ENCODE peak calls at places on chromosomes 2 and 18, in nine cellular contexts. D is GM12892, O is adrenal gland, K is heart left ventricle, T is H1, S is esophagus squamous epithelium, M is IMR-90, F is HepG2, N is ovary. U is an unnamed sample.

GRCh38 chr2:27792759-27793158 is 21.2 kb downstream of the MRPL33 start:
- DNase-seq in D (no peak), O (no peak), K (no peak), T (no peak), S (no peak), M (peak), F (no peak), N (no peak), U (no peak)

GRCh38 chr18:78660311-78660710 is 319.3 kb upstream of the SALL3 start:
- DNase-seq in D (no peak), O (no peak), K (no peak), T (no peak), S (no peak), M (no peak), F (no peak), N (no peak), U (no peak)

GRCh38 chr2:234252766-234253165 is 202.3 kb downstream of the SPP2 start:
- DNase-seq in D (no peak), O (no peak), K (no peak), T (no peak), S (no peak), M (no peak), F (no peak), N (no peak), U (no peak)

GRCh38 chr2:229835601-229836283 is 86.1 kb downstream of the TRIP12 start:
- DNase-seq in D (no peak), O (no peak), K (no peak), T (no peak), S (no peak), M (peak), F (no peak), N (no peak), U (no peak)

GRCh38 chr2:208608436-208608835 is 201.8 kb downstream of the PTH2R start:
- DNase-seq in D (no peak), O (no peak), K (no peak), T (no peak), S (no peak), M (no peak), F (no peak), N (no peak), U (no peak)

GRCh38 chr2:233706720-233707119 is 6.0 kb upstream of the UGT1A5 start:
- DNase-seq in D (no peak), O (no peak), K (no peak), T (no peak), S (no peak), M (peak), F (no peak), N (no peak), U (peak)

GRCh38 chr2:100939445-100939844 is 62.6 kb upstream of the RPL31 start:
- DNase-seq in D (no peak), O (no peak), K (no peak), T (no peak), S (no peak), M (no peak), F (no peak), N (no peak), U (no peak)

GRCh38 chr2:46388873-46389272 is 90.5 kb upstream of the TMEM247 start:
- DNase-seq in D (no peak), O (no peak), K (no peak), T (no peak), S (no peak), M (no peak), F (no peak), N (no peak), U (no peak)

GRCh38 chr2:25714740-25715139 is 41.4 kb upstream of the DTNB start:
- DNase-seq in D (no peak), O (no peak), K (no peak), T (no peak), S (no peak), M (peak), F (no peak), N (no peak), U (no peak)

GRCh38 chr2:10948165-10948564 is 36.4 kb downstream of the KCNF1 start:
- DNase-seq in D (no peak), O (no peak), K (no peak), T (no peak), S (no peak), M (no peak), F (no peak), N (no peak), U (no peak)

GRCh38 chr2:19362652-19363473 is 4.4 kb upstream of the OSR1 start:
- DNase-seq in D (no peak), O (peak), K (peak), T (peak), S (no peak), M (peak), F (peak), N (peak), U (peak)

GRCh38 chr2:129160879-129161278 is 818.6 kb upstream of the RAB6C start:
- DNase-seq in D (no peak), O (no peak), K (no peak), T (no peak), S (no peak), M (no peak), F (no peak), N (no peak), U (no peak)

GRCh38 chr18:26460449-26461091 is 87.8 kb downstream of the KCTD1 start:
- DNase-seq in D (no peak), O (no peak), K (no peak), T (no peak), S (no peak), M (peak), F (no peak), N (no peak), U (no peak)

GRCh38 chr2:70553584-70554337 is at the start of gene TGFA:
- DNase-seq in D (peak), O (peak), K (peak), T (peak), S (no peak), M (no peak), F (peak), N (peak), U (peak)
- TF ChIP-seq POLR2A in D (no peak), O (no peak), K (peak), T (no peak), S (no peak), M (no peak), F (peak), N (no peak), U (no peak)

GRCh38 chr2:54965425-54965824 is 84.8 kb downstream of the RTN4 start:
- DNase-seq in D (no peak), O (no peak), K (no peak), T (no peak), S (no peak), M (no peak), F (no peak), N (no peak), U (no peak)
- TF ChIP-seq POLR2A in D (no peak), O (no peak), K (no peak), T (no peak), S (no peak), M (no peak), F (no peak), N (no peak), U (no peak)

DNA sequence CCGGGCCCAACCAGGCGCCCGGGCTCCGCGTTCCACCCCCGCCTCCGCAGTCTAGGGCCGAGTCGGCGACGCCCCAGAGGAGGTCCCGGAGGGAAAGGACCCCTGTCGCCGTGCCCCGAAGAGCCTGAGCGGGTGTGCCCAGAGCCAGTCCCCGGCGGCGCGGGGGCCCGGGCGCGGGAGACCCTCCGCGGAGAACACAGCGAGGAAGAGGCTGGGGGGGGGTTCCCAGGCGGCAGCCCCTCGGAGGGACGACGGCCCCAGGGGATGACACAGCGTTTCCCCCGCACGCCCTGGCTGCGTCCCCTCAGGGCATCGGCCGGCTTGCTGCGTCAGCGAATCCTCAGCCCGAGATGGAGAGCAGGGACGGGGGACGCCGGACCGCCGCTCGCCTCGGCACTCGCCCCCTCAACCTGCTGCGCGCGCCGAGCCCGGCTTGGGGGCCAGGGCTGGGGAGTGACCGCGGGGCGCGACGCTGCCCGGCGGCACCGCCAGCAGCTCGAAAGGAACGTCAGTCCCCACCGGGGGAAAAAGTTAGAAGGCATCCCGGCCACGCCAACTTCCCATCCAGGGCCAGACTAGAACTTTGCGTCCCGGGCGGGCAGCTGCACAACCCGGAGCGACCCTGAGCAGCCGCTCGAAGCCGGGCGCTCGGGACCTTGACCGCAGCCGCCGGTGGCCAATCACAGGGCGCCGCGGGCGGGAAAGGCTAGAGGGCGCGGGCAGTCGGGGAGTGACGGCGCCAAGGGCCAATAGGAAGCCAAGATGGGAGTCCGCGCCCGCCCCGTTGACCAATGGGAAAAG is 661 bp downstream of the SFXN5 start:
- DNase-seq in D (peak), O (peak), K (peak), T (peak), S (peak), M (peak), F (peak), N (peak), U (peak)
- TF ChIP-seq POLR2A in D (no peak), O (no peak), K (peak), T (no peak), S (no peak), M (no peak), F (peak), N (no peak), U (no peak)

GRCh38 chr2:215429424-215429823 is 6.4 kb downstream of the FN1 start:
- DNase-seq in D (no peak), O (no peak), K (no peak), T (no peak), S (no peak), M (peak), F (no peak), N (no peak), U (no peak)

GRCh38 chr2:215430528-215431187 is 5.2 kb downstream of the FN1 start:
- DNase-seq in D (no peak), O (no peak), K (no peak), T (no peak), S (no peak), M (peak), F (no peak), N (no peak), U (no peak)

GRCh38 chr2:215432759-215433594 is 2.9 kb downstream of the FN1 start:
- DNase-seq in D (no peak), O (no peak), K (no peak), T (no peak), S (no peak), M (no peak), F (no peak), N (no peak), U (no peak)

GRCh38 chr2:215431778-215432758 is 3.8 kb downstream of the FN1 start:
- DNase-seq in D (no peak), O (no peak), K (no peak), T (no peak), S (no peak), M (no peak), F (no peak), N (no peak), U (no peak)

GRCh38 chr2:215431290-215431689 is 4.6 kb downstream of the FN1 start:
- DNase-seq in D (no peak), O (no peak), K (no peak), T (no peak), S (no peak), M (no peak), F (no peak), N (no peak), U (no peak)
- TF ChIP-seq POLR2A in D (no peak), O (no peak), K (no peak), T (no peak), S (no peak), M (no peak), F (no peak), N (no peak), U (no peak)